ENCODE peak calls at places on chromosomes 11 and 22, in four cellular contexts. F is A549, I is K562, U is HepG2. X is an unnamed sample.

GRCh38 chr22:46998346-46998745 is 235.9 kb downstream of the TBC1D22A start:
- DNase-seq in F (no peak), I (no peak), U (no peak), X (no peak)

GRCh38 chr11:102197759-102198158 is 87.5 kb downstream of the YAP1 start:
- DNase-seq in F (no peak), I (no peak), U (peak; percentile 31), X (no peak)

GRCh38 chr11:93169950-93170561 is 27.7 kb downstream of the SLC36A4 start:
- DNase-seq in F (peak; percentile 37), I (peak; percentile 24), U (peak; percentile 24), X (no peak)

GRCh38 chr11:68340784-68341556 is 28.6 kb downstream of the LRP5 start:
- DNase-seq in F (peak; percentile 56), I (no peak), U (no peak), X (peak; percentile 54)

GRCh38 chr11:118353084-118353710 is 6.2 kb upstream of the UBE4A start:
- DNase-seq in F (no peak), I (peak; percentile 37), U (no peak), X (no peak)

GRCh38 chr11:114612686-114613085 is 17.1 kb upstream of the NXPE4 start:
- DNase-seq in F (no peak), I (no peak), U (no peak), X (no peak)

GRCh38 chr11:124724854-124725718 is 14.7 kb upstream of the NRGN start:
- DNase-seq in F (no peak), I (no peak), U (peak; percentile 62), X (peak; percentile 41)

GRCh38 chr11:26976389-26976788 is 17.5 kb upstream of the FIBIN start:
- DNase-seq in F (no peak), I (no peak), U (no peak), X (no peak)

GRCh38 chr22:37904572-37905533 is 1.2 kb upstream of the MICALL1 start:
- DNase-seq in F (peak; percentile 81), I (peak; percentile 77), U (peak; percentile 58), X (no peak)

GRCh38 chr11:124108158-124108557 is 7.1 kb upstream of the VWA5A start:
- DNase-seq in F (peak; percentile 29), I (peak; percentile 76), U (peak; percentile 3), X (no peak)

GRCh38 chr11:32088117-32088941 is 2.5 kb upstream of the RCN1 start:
- DNase-seq in F (no peak), I (peak; percentile 48), U (no peak), X (peak; percentile 66)

GRCh38 chr22:41286639-41287091 is 678 bp upstream of the RANGAP1 start:
- DNase-seq in F (peak; percentile 22), I (peak; percentile 56), U (peak; percentile 60), X (peak; percentile 39)

GRCh38 chr11:69209421-69209820 is 53.7 kb downstream of the SMIM38 start:
- DNase-seq in F (no peak), I (no peak), U (no peak), X (no peak)

GRCh38 chr22:27299181-27300085 is 502.1 kb downstream of the MN1 start:
- DNase-seq in F (no peak), I (peak; percentile 5), U (no peak), X (no peak)

GRCh38 chr22:24133187-24133965 is 47.9 kb upstream of the SUSD2 start:
- DNase-seq in F (peak; percentile 27), I (no peak), U (no peak), X (no peak)

GRCh38 chr11:111665779-111666178 is 63.5 kb downstream of the SIK2 start:
- DNase-seq in F (no peak), I (peak; percentile 48), U (peak; percentile 44), X (no peak)

GRCh38 chr11:83120328-83120727 is 36.6 kb upstream of the PCF11 start:
- DNase-seq in F (no peak), I (no peak), U (no peak), X (no peak)

GRCh38 chr22:25409240-25409639 is 155.2 kb upstream of the GRK3 start:
- DNase-seq in F (no peak), I (no peak), U (no peak), X (no peak)

GRCh38 chr11:133945087-133945974 is 11.4 kb downstream of the IGSF9B start:
- DNase-seq in F (no peak), I (peak; percentile 21), U (no peak), X (no peak)

GRCh38 chr11:27699926-27700350 is 317 bp downstream of the BDNF start:
- DNase-seq in F (no peak), I (no peak), U (no peak), X (no peak)

GRCh38 chr11:41237386-41237785 is 222.1 kb downstream of the LRRC4C start:
- DNase-seq in F (no peak), I (no peak), U (no peak), X (no peak)

GRCh38 chr22:31127181-31127772 is 4.5 kb downstream of the INPP5J start:
- DNase-seq in F (no peak), I (peak; percentile 45), U (no peak), X (no peak)

GRCh38 chr22:32720924-32721323 is 80.6 kb upstream of the TIMP3 start:
- DNase-seq in F (no peak), I (no peak), U (peak; percentile 64), X (no peak)

GRCh38 chr11:117589024-117589423 is 208.0 kb downstream of the DSCAML1 start:
- DNase-seq in F (no peak), I (no peak), U (no peak), X (no peak)

GRCh38 chr11:27870985-27871485 is 170.8 kb upstream of the BDNF start:
- DNase-seq in F (no peak), I (no peak), U (no peak), X (no peak)

GRCh38 chr11:129933262-129933661 is 37.9 kb upstream of the NFRKB start:
- DNase-seq in F (no peak), I (no peak), U (no peak), X (no peak)

GRCh38 chr11:44326615-44327475 is 16.9 kb upstream of the ALX4 start:
- DNase-seq in F (no peak), I (peak; percentile 65), U (no peak), X (no peak)

GRCh38 chr11:17610402-17610894 is 63.4 kb downstream of the OTOG start:
- DNase-seq in F (no peak), I (no peak), U (no peak), X (no peak)

GRCh38 chr11:13896175-13896989 is 66.1 kb upstream of the SPON1 start:
- DNase-seq in F (no peak), I (no peak), U (no peak), X (no peak)

GRCh38 chr11:100830978-100831732 is 144.1 kb downstream of the ARHGAP42 start:
- DNase-seq in F (peak; percentile 23), I (no peak), U (no peak), X (no peak)

DNA sequence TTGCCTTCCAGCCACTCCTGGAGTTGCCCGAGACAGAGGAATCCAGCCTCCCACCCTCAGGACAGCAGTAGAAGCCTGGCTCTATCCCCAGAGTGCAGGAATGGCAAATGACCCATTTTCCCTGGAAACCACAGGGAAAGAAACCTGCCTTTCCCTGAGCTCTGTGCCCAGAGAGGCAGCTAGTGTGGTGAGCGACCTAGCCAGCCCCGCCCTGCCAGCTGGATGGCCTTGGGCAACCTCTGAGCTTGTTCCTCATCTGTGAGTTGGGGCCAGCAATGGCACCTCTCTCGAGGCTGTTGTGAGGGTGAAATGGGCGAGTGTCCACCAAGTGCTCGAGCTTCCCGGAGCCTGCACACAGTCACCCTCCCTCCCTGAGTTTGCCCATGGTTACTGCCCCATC is 3.7 kb downstream of the OMP start:
- DNase-seq in F (no peak), I (no peak), U (no peak), X (no peak)
- TF ChIP-seq POLR2AphosphoS2 in F (no peak), I (no peak), U (no peak), X (no peak)

GRCh38 chr11:65864758-65865471 is 4.7 kb downstream of the MUS81 start:
- DNase-seq in F (no peak), I (no peak), U (no peak), X (no peak)

GRCh38 chr11:65862191-65862735 is 2.0 kb downstream of the MUS81 start:
- DNase-seq in F (no peak), I (no peak), U (no peak), X (no peak)

GRCh38 chr11:65862941-65863888 is 3.0 kb downstream of the MUS81 start:
- DNase-seq in F (no peak), I (no peak), U (no peak), X (no peak)

GRCh38 chr11:65865550-65866172 is 5.4 kb downstream of the MUS81 start:
- DNase-seq in F (no peak), I (no peak), U (no peak), X (no peak)

GRCh38 chr11:65863889-65864757 is 3.9 kb downstream of the MUS81 start:
- DNase-seq in F (no peak), I (no peak), U (no peak), X (no peak)
- TF ChIP-seq POLR2AphosphoS2 in F (no peak), I (no peak), U (no peak), X (no peak)

DNA sequence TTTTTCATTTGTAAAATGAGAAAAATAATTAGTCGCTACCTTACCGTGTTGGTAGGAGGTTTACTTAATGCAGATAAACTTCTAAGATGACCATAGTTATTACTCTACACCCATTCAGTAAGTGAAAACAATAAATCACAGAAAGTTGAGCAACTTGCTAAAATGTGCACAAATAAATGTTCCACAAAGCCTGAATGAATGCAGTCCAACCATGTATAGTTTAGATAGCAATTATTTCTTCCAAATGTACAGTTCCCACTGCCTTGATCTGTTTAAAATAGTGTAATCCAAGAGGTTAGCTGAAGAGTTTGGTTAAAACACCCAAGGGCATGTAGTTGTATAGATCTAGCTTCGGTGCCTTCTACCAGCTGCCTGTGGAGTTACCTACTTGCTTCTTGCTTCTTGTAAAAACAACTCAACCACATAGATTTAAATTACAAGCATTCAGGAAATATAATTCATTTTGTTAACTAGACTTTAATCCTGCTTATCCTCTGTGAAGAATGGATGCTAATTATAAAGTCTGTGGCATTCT is 106.3 kb upstream of the CARD18 start:
- DNase-seq in F (no peak), I (no peak), U (no peak), X (no peak)
- TF ChIP-seq POLR2AphosphoS2 in F (no peak), I (no peak), U (no peak), X (no peak)

DNA sequence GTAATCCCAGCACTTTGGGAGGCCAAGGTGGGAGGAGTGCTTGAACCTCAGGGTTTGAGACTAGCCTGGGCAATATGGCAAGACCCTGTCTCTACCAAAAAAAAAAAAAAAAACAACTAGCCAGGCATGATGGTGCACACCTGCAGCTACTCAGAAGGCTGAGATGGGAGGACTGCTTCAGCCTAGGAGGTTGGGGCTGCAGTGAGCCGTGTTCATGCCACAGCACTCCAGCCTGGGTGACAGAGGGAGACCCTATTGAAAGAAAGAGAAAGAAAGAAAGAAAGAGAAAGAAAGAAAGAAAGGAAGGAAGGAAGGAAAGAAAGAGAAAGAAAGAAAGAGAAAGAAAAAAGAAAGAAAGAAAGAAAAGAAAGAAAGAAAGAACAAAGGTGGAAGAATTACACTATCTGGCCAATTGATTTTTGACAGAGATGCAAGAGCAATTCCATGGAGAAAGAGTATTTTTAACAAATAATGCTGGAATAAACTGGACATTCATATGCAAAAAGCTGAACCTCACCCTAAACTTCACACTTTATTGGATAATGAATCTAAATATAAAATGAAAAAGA is 33.9 kb upstream of the SLC25A1 start:
- DNase-seq in F (no peak), I (no peak), U (no peak), X (no peak)
- TF ChIP-seq POLR2AphosphoS2 in F (no peak), I (no peak), U (no peak), X (no peak)

DNA sequence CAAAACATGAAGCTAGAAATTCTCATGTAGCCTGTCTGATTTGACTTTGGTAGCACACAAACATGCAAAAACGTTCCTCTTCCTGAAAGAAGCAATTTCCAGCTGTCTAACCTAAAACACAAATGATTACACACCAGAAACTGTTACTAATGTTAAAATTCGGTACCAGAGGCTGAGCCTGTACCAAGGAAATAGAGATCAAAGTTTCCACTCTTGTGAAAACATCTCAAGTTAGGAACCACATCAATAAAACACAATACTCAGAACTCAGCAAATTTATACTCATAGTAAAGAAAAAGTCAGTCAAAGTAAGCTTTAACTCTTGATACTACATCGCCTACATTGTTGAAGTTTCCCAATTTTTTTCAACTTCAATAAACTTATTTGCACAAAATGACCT is 107.8 kb downstream of the FCHSD2 start:
- DNase-seq in F (no peak), I (no peak), U (no peak), X (no peak)
- TF ChIP-seq POLR2AphosphoS2 in F (no peak), I (no peak), U (no peak), X (no peak)